ENCODE peak calls at places on chromosomes 6 and 20, in six cellular contexts. V, E, P, W, F and C are unnamed samples.

GRCh38 chr20:1932971-1933370 is 37.8 kb downstream of the SIRPA start:
- DNase-seq in F (no peak), W (no peak), E (no peak), V (no peak), P (no peak), C (no peak)

GRCh38 chr20:62953167-62953838 is 794 bp downstream of the SLC17A9 start:
- DNase-seq in V (no peak), F (no peak), P (no peak), W (no peak), E (no peak), C (no peak)

GRCh38 chr20:64242797-64243475 is 12.6 kb upstream of the PCMTD2 start:
- DNase-seq in F (no peak), P (no peak), E (no peak), W (no peak), V (no peak), C (no peak)

GRCh38 chr20:48058611-48059559 is 273.6 kb upstream of the SULF2 start:
- DNase-seq in P (no peak), V (no peak), F (no peak), W (no peak), E (no peak), C (no peak)

GRCh38 chr20:43963872-43964791 is 49.5 kb downstream of the TOX2 start:
- DNase-seq in P (peak), F (peak), V (peak), W (no peak), E (no peak), C (peak)

GRCh38 chr6:48068326-48069191 is 42.4 kb downstream of the PTCHD4 start:
- DNase-seq in F (no peak), E (peak), W (peak), V (no peak), P (no peak), C (no peak)

GRCh38 chr6:89239338-89239737 is 22.2 kb upstream of the GABRR1 start:
- DNase-seq in V (no peak), P (no peak), E (no peak), W (no peak), F (no peak), C (peak)

GRCh38 chr6:90537723-90538407 is 49.0 kb downstream of the MAP3K7 start:
- DNase-seq in F (peak), V (no peak), W (no peak), E (peak), P (no peak), C (peak)

GRCh38 chr6:131210469-131210868 is 75.2 kb downstream of the AKAP7 start:
- DNase-seq in P (no peak), F (no peak), E (no peak), V (no peak), W (no peak), C (no peak)

GRCh38 chr6:97427648-97428047 is 144.6 kb upstream of the MMS22L start:
- DNase-seq in P (no peak), V (no peak), E (no peak), F (no peak), W (no peak), C (no peak)

GRCh38 chr6:138105880-138106664 is 1.1 kb downstream of the PERP start:
- DNase-seq in F (no peak), P (peak), E (peak), W (no peak), V (no peak), C (peak)

GRCh38 chr6:53014034-53014433 is 18.9 kb upstream of the GSTA4 start:
- DNase-seq in V (no peak), F (no peak), E (no peak), W (no peak), P (peak), C (peak)

GRCh38 chr20:3679749-3680700 is 1.8 kb downstream of the ADAM33 start:
- DNase-seq in F (peak), V (peak), P (peak), W (no peak), E (no peak), C (peak)

GRCh38 chr6:30722280-30723112 is 2.3 kb downstream of the TUBB start:
- DNase-seq in F (peak), P (peak), W (peak), V (peak), E (peak), C (peak)

GRCh38 chr6:30719356-30719755 is 796 bp upstream of the TUBB start:
- DNase-seq in V (no peak), P (no peak), E (no peak), F (no peak), W (no peak), C (no peak)

GRCh38 chr6:30721198-30722024 is 1.3 kb downstream of the TUBB start:
- DNase-seq in W (no peak), F (peak), P (peak), V (peak), E (peak), C (peak)

GRCh38 chr6:30720738-30721197 is 616 bp downstream of the TUBB start:
- DNase-seq in E (peak), V (peak), W (no peak), F (no peak), P (peak), C (peak)

DNA sequence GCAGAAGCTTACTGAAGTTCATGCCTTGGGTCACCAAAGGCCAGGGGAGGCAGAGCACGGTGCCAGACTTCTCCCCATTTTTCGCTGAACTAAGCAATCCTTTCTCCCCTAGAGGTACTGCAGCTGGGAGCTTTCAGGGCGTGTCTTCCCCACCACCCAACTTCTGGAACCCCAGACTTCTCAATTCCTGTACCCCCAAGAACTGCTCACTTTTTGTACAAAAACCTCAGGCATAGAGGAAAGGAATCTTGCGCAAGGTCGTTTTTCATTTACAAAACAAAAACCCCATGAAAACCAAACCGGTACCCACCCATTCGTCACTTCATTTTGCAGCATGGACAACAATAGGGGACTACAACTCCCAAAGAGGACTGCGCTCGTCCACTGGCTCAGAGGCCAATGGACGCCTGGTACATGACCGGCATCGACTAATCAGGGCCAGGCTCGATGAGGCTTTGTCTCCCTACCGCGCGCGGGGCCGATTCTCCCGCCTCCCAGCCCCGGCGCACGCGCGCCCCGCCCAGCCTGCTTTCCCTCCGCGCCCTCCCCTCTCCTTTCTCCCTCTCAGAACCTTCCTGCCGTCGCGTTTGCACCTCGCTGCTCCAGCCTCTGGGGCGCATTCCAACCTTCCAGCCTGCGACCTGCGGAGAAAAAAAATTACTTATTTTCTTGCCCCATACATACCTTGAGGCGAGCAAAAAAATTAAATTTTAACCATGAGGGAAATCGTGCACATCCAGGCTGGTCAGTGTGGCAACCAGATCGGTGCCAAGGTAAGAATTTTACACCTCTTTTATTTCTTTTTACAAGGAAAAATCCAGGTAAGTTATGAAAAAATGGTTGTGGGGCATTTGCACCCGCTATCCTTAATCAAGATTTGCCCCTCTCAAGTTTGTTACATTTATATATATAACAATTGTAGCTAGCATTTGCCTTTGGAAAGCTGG is at the start of gene TUBB:
- DNase-seq in E (peak), F (peak), W (peak), V (peak), P (peak), C (peak)
- TF ChIP-seq CTCF in E (no peak), F (peak), W (no peak), V (peak), P (no peak), C (peak)

GRCh38 chr6:122187186-122187585 is 212.3 kb upstream of the HSF2 start:
- DNase-seq in P (no peak), E (no peak), V (no peak), F (no peak), W (no peak), C (no peak)

GRCh38 chr6:122180132-122180531 is 219.3 kb upstream of the HSF2 start:
- DNase-seq in W (no peak), P (peak), V (no peak), F (no peak), E (no peak), C (peak)

GRCh38 chr6:122178988-122179387 is 220.5 kb upstream of the HSF2 start:
- DNase-seq in P (no peak), E (no peak), V (no peak), W (no peak), F (no peak), C (no peak)

GRCh38 chr6:122184260-122184934 is 215.1 kb upstream of the HSF2 start:
- DNase-seq in E (peak), F (no peak), P (peak), W (peak), V (no peak), C (peak)
- TF ChIP-seq CTCF in E (peak), F (peak), P (peak), W (peak), V (peak), C (peak)

DNA sequence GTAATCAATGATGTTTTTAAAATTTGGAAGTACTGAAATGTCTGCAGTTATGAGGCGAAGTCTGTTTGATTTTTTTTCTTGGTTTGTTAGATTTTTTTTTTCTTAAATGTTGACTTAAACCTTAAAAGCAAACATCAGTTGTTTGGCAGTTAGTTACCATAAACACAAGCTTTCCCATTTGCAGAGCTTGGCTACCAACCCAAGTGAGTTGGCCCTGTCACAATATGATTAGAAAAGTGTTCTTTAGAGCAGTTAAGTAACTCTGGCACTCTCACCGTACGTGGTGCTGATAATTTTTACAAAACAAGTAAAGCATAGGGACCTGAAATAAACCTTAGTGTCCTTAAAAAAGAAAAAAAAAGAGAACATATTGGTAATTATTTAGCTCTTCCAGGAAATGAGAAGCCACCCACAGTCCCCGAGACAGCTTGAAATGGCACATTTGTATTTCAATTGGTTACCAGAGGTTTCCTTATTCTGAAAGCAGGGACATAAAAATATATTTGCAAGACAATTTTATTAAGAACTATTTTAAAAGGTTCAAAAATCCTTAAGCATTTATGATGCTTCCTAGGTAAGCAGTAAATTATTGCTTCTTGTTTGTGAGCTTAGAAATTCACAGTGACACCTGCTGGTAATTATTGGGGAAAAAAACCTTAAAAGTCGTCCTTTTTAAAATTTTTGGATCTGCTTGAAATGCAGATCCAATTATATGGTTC is 3.9 kb downstream of the HEY2 start:
- DNase-seq in W (no peak), P (peak), E (no peak), F (no peak), V (no peak), C (peak)
- TF ChIP-seq CTCF in W (peak), P (peak), E (peak), F (peak), V (peak), C (peak)

GRCh38 chr6:55528624-55529023 is 50.4 kb downstream of the HMGCLL1 start:
- DNase-seq in F (peak), V (no peak), P (peak), E (no peak), W (peak), C (peak)
- TF ChIP-seq CTCF in F (peak), V (no peak), P (peak), E (peak), W (no peak), C (peak)

GRCh38 chr6:85404497-85405174 is 45.2 kb upstream of the NT5E start:
- DNase-seq in F (peak), E (no peak), P (peak), W (peak), V (no peak), C (peak)
- TF ChIP-seq CTCF in F (no peak), E (no peak), P (no peak), W (no peak), V (no peak), C (peak)

GRCh38 chr6:57262901-57263694 is 41.0 kb upstream of the RAB23 start:
- DNase-seq in F (peak), V (peak), E (no peak), P (peak), W (no peak), C (peak)

GRCh38 chr6:57267586-57268293 is 45.6 kb upstream of the RAB23 start:
- DNase-seq in W (peak), E (peak), P (peak), V (peak), F (peak), C (peak)

GRCh38 chr6:57262491-57262890 is 40.4 kb upstream of the RAB23 start:
- DNase-seq in F (no peak), V (peak), W (no peak), E (no peak), P (no peak), C (peak)

GRCh38 chr6:57265755-57266221 is 43.7 kb upstream of the RAB23 start:
- DNase-seq in E (no peak), P (peak), W (no peak), F (peak), V (no peak), C (peak)

DNA sequence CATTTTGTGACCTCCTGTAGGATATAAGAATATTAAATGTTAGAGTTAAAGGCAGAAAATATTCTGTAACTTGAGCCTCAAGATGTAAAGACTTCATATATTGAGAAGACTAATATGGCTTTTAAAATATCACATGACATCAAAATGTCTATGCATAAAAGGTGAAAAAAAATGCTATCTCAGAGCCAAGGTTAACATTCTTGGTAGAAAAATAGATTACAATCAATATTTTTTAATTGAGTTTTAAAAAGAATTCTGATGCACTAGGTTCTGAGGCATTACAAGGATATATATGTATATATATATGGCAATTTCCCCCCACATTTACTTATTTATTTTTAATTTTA is 46.2 kb upstream of the RAB23 start:
- DNase-seq in W (no peak), V (no peak), P (no peak), F (no peak), E (no peak), C (no peak)
- TF ChIP-seq CTCF in W (no peak), V (no peak), P (no peak), F (no peak), E (no peak), C (no peak)